ENCODE peak calls at places on chromosomes 4 and X, in five cellular contexts. One of them, this sample, is unnamed. For H3K9me3, the result is how much of the 10 kb centered on the place peaks cover.

GRCh38 chr4:151806511-151806927 is 45.7 kb upstream of the GATB start:
- DNase-seq in GM23248: peak
- DNase-seq in neural progenitor cell: no peak
- DNase-seq in HCT116: no peak
- DNase-seq in hepatocyte: no peak
- DNase-seq in this sample: no peak

GRCh38 chr4:84878090-84878489 is 88.4 kb downstream of the WDFY3 start:
- DNase-seq in GM23248: peak
- DNase-seq in neural progenitor cell: no peak
- DNase-seq in HCT116: no peak
- DNase-seq in hepatocyte: no peak
- DNase-seq in this sample: no peak

GRCh38 chr4:2255501-2256155 is 6.3 kb downstream of the MXD4 start:
- DNase-seq in GM23248: no peak
- DNase-seq in neural progenitor cell: no peak
- DNase-seq in HCT116: no peak
- DNase-seq in hepatocyte: peak
- DNase-seq in this sample: no peak

GRCh38 chr4:140047017-140047640 is 106.9 kb downstream of the MAML3 start:
- DNase-seq in GM23248: no peak
- DNase-seq in neural progenitor cell: peak
- DNase-seq in HCT116: no peak
- DNase-seq in hepatocyte: no peak
- DNase-seq in this sample: no peak

GRCh38 chrX:107894038-107894437 is 68.4 kb downstream of the MID2 start:
- DNase-seq in GM23248: peak
- DNase-seq in neural progenitor cell: peak
- DNase-seq in HCT116: peak
- DNase-seq in hepatocyte: peak
- DNase-seq in this sample: peak

GRCh38 chr4:101833455-101833854 is 42.9 kb downstream of the BANK1 start:
- DNase-seq in GM23248: no peak
- DNase-seq in neural progenitor cell: no peak
- DNase-seq in HCT116: no peak
- DNase-seq in hepatocyte: no peak
- DNase-seq in this sample: no peak

GRCh38 chrX:132367984-132368383 is 120.9 kb downstream of the MBNL3 start:
- DNase-seq in GM23248: no peak
- DNase-seq in neural progenitor cell: no peak
- DNase-seq in HCT116: no peak
- DNase-seq in hepatocyte: no peak
- DNase-seq in this sample: no peak

GRCh38 chr4:66647468-66647867 is 897.8 kb downstream of the CENPC start:
- DNase-seq in GM23248: no peak
- DNase-seq in neural progenitor cell: no peak
- DNase-seq in HCT116: no peak
- DNase-seq in hepatocyte: no peak
- DNase-seq in this sample: no peak

GRCh38 chr4:114287079-114287696 is 307.7 kb upstream of the ARSJ start:
- DNase-seq in GM23248: no peak
- DNase-seq in neural progenitor cell: no peak
- DNase-seq in HCT116: no peak
- DNase-seq in hepatocyte: peak
- DNase-seq in this sample: no peak

GRCh38 chr4:188341428-188341827 is 202.2 kb downstream of the TRIML1 start:
- DNase-seq in GM23248: no peak
- DNase-seq in neural progenitor cell: no peak
- DNase-seq in HCT116: no peak
- DNase-seq in hepatocyte: no peak
- DNase-seq in this sample: no peak

GRCh38 chr4:182189107-182189878 is 53.9 kb upstream of the TENM3 start:
- DNase-seq in GM23248: peak
- DNase-seq in neural progenitor cell: no peak
- DNase-seq in HCT116: no peak
- DNase-seq in hepatocyte: peak
- DNase-seq in this sample: no peak

GRCh38 chrX:29453333-29453732 is 762.0 kb upstream of the MAGEB2 start:
- DNase-seq in GM23248: peak
- DNase-seq in neural progenitor cell: no peak
- DNase-seq in HCT116: no peak
- DNase-seq in hepatocyte: no peak
- DNase-seq in this sample: no peak

GRCh38 chrX:19372170-19373033 is 28.7 kb downstream of the PDHA1 start:
- DNase-seq in GM23248: peak
- DNase-seq in neural progenitor cell: peak
- DNase-seq in HCT116: peak
- DNase-seq in hepatocyte: peak
- DNase-seq in this sample: peak

GRCh38 chrX:155745792-155746191 is 133.0 kb upstream of the TMLHE start:
- DNase-seq in GM23248: peak
- DNase-seq in neural progenitor cell: no peak
- DNase-seq in HCT116: peak
- DNase-seq in hepatocyte: peak
- DNase-seq in this sample: no peak

GRCh38 chrX:10450229-10450958 is 170.0 kb downstream of the MID1 start:
- DNase-seq in GM23248: peak
- DNase-seq in neural progenitor cell: no peak
- DNase-seq in HCT116: no peak
- DNase-seq in hepatocyte: no peak
- DNase-seq in this sample: no peak

GRCh38 chr4:1793496-1793840 is 375 bp downstream of the FGFR3 start:
- DNase-seq in GM23248: peak
- DNase-seq in neural progenitor cell: peak
- DNase-seq in HCT116: no peak
- DNase-seq in hepatocyte: peak
- DNase-seq in this sample: no peak

GRCh38 chrX:13051529-13052172 is 7.2 kb upstream of the FAM9C start:
- DNase-seq in GM23248: no peak
- DNase-seq in neural progenitor cell: no peak
- DNase-seq in HCT116: no peak
- DNase-seq in hepatocyte: no peak
- DNase-seq in this sample: peak

GRCh38 chrX:104113237-104113965 is 1.1 kb downstream of the ZCCHC18 start:
- DNase-seq in GM23248: peak
- DNase-seq in neural progenitor cell: peak
- DNase-seq in HCT116: no peak
- DNase-seq in hepatocyte: peak
- DNase-seq in this sample: peak

GRCh38 chr4:125313497-125313896 is 1.3 kb upstream of the FAT4 start:
- DNase-seq in GM23248: peak
- DNase-seq in neural progenitor cell: peak
- DNase-seq in HCT116: peak
- DNase-seq in hepatocyte: peak
- DNase-seq in this sample: peak

GRCh38 chr4:33714971-33715370 is 2529.3 kb downstream of the ARAP2 start:
- DNase-seq in GM23248: no peak
- DNase-seq in neural progenitor cell: no peak
- DNase-seq in HCT116: no peak
- DNase-seq in hepatocyte: no peak
- DNase-seq in this sample: no peak

GRCh38 chrX:17521871-17522693 is 147.1 kb downstream of the NHS start:
- DNase-seq in GM23248: peak
- DNase-seq in neural progenitor cell: peak
- DNase-seq in HCT116: peak
- DNase-seq in hepatocyte: peak
- DNase-seq in this sample: no peak

GRCh38 chrX:134186362-134187121 is 50.4 kb upstream of the CCDC160 start:
- DNase-seq in GM23248: no peak
- DNase-seq in neural progenitor cell: peak
- DNase-seq in HCT116: no peak
- DNase-seq in hepatocyte: no peak
- DNase-seq in this sample: no peak

GRCh38 chr4:13541176-13541604 is 3.1 kb downstream of the NKX3-2 start:
- DNase-seq in GM23248: no peak
- DNase-seq in neural progenitor cell: no peak
- DNase-seq in HCT116: no peak
- DNase-seq in hepatocyte: no peak
- DNase-seq in this sample: no peak

GRCh38 chrX:27918799-27919198 is 62.5 kb downstream of the DCAF8L1 start:
- DNase-seq in GM23248: no peak
- DNase-seq in neural progenitor cell: peak
- DNase-seq in HCT116: peak
- DNase-seq in hepatocyte: peak
- DNase-seq in this sample: no peak

GRCh38 chr4:182752158-182752910 is 164.9 kb downstream of the DCTD start:
- DNase-seq in GM23248: peak
- DNase-seq in neural progenitor cell: peak
- DNase-seq in HCT116: no peak
- DNase-seq in hepatocyte: no peak
- DNase-seq in this sample: no peak

GRCh38 chr4:30790998-30791397 is 70.8 kb downstream of the PCDH7 start:
- DNase-seq in GM23248: no peak
- DNase-seq in neural progenitor cell: no peak
- DNase-seq in HCT116: no peak
- DNase-seq in hepatocyte: no peak
- DNase-seq in this sample: no peak

GRCh38 chr4:30790123-30790522 is 70.0 kb downstream of the PCDH7 start:
- DNase-seq in GM23248: no peak
- DNase-seq in neural progenitor cell: no peak
- DNase-seq in HCT116: no peak
- DNase-seq in hepatocyte: no peak
- DNase-seq in this sample: no peak

GRCh38 chr4:30792616-30793015 is 72.4 kb downstream of the PCDH7 start:
- DNase-seq in GM23248: no peak
- DNase-seq in neural progenitor cell: peak
- DNase-seq in HCT116: no peak
- DNase-seq in hepatocyte: no peak
- DNase-seq in this sample: no peak

DNA sequence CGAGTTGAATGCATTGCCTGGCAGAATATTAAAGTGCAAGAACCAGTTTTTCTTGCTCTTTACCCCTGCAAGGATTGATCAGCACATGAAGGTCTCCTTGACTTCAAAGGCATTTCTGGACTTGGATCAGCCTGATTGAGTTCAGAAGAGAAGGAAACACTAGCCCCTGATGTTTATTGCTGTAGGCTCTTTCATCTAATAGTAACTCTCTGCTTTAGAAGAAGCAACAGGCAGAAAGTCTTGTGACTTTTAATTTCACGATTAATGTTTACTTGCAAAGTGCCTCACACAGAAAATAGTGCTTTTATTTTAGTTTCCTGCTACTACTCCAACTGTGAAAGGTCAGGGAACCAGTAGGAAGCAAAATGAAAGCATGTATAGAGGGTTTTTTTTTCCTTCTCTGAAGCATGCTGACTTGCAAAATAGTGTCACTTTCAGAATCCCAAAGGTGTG is 69.1 kb downstream of the PCDH7 start:
- DNase-seq in GM23248: no peak
- DNase-seq in neural progenitor cell: no peak
- DNase-seq in HCT116: peak
- DNase-seq in hepatocyte: peak
- DNase-seq in this sample: no peak
- H3K27ac ChIP-seq in GM23248: no peak
- H3K27ac ChIP-seq in neural progenitor cell: no peak
- H3K27ac ChIP-seq in HCT116: peak
- H3K27ac ChIP-seq in hepatocyte: peak
- H3K27ac ChIP-seq in this sample: no peak

GRCh38 chr4:680565-680930 is 6.2 kb downstream of the MYL5 start:
- DNase-seq in GM23248: peak
- DNase-seq in neural progenitor cell: no peak
- DNase-seq in HCT116: no peak
- DNase-seq in hepatocyte: no peak
- DNase-seq in this sample: no peak
- TF ChIP-seq EZH2phosphoT487 in GM23248: no peak
- TF ChIP-seq EZH2phosphoT487 in neural progenitor cell: no peak
- TF ChIP-seq EZH2phosphoT487 in HCT116: no peak
- TF ChIP-seq EZH2phosphoT487 in hepatocyte: no peak
- TF ChIP-seq EZH2phosphoT487 in this sample: no peak

GRCh38 chr4:145176641-145177432 is 3.6 kb downstream of the OTUD4 start:
- DNase-seq in GM23248: peak
- DNase-seq in neural progenitor cell: no peak
- DNase-seq in HCT116: no peak
- DNase-seq in hepatocyte: no peak
- DNase-seq in this sample: no peak

GRCh38 chr4:145168578-145169187 is 11.7 kb downstream of the OTUD4 start:
- DNase-seq in GM23248: no peak
- DNase-seq in neural progenitor cell: no peak
- DNase-seq in HCT116: no peak
- DNase-seq in hepatocyte: no peak
- DNase-seq in this sample: no peak

GRCh38 chr4:145167884-145168283 is 12.5 kb downstream of the OTUD4 start:
- DNase-seq in GM23248: no peak
- DNase-seq in neural progenitor cell: no peak
- DNase-seq in HCT116: no peak
- DNase-seq in hepatocyte: no peak
- DNase-seq in this sample: no peak

GRCh38 chr4:145170209-145170608 is 10.2 kb downstream of the OTUD4 start:
- DNase-seq in GM23248: no peak
- DNase-seq in neural progenitor cell: no peak
- DNase-seq in HCT116: no peak
- DNase-seq in hepatocyte: no peak
- DNase-seq in this sample: no peak

GRCh38 chr4:145171919-145172318 is 8.5 kb downstream of the OTUD4 start:
- DNase-seq in GM23248: no peak
- DNase-seq in neural progenitor cell: no peak
- DNase-seq in HCT116: no peak
- DNase-seq in hepatocyte: no peak
- DNase-seq in this sample: no peak
- H3K9me3 ChIP-seq in GM23248: under half
- H3K9me3 ChIP-seq in neural progenitor cell: under half
- H3K9me3 ChIP-seq in HCT116: under half
- H3K9me3 ChIP-seq in hepatocyte: under half
- H3K9me3 ChIP-seq in this sample: under half

GRCh38 chr4:108795733-108796132 is 32.9 kb upstream of the ETNPPL start:
- DNase-seq in GM23248: peak
- DNase-seq in neural progenitor cell: no peak
- DNase-seq in HCT116: no peak
- DNase-seq in hepatocyte: no peak
- DNase-seq in this sample: no peak
- H3K27ac ChIP-seq in GM23248: no peak
- H3K27ac ChIP-seq in neural progenitor cell: no peak
- H3K27ac ChIP-seq in HCT116: no peak
- H3K27ac ChIP-seq in hepatocyte: no peak
- H3K27ac ChIP-seq in this sample: no peak